ENCODE peak calls at places on chromosomes 3 and 15, in seven cellular contexts. M is HCT116, P is sigmoid colon, C is breast epithelium, H is transverse colon, B is SK-N-SH, W is H1. O is an unnamed sample. For H3K9me3, the result is how much of the 10 kb centered on the place peaks cover.

GRCh38 chr3:60755094-60755493 is 496.2 kb downstream of the FHIT start:
- DNase-seq in M (no peak), P (no peak), C (no peak), H (no peak), B (peak), W (no peak), O (no peak)

GRCh38 chr3:193772389-193772788 is 179.4 kb downstream of the OPA1 start:
- DNase-seq in M (no peak), P (no peak), C (no peak), H (no peak), B (no peak), W (no peak), O (peak)

GRCh38 chr15:89998141-89998661 is 2.9 kb upstream of the ZNF710 start:
- DNase-seq in M (peak), P (no peak), C (no peak), H (no peak), B (no peak), W (no peak), O (no peak)

GRCh38 chr3:60046212-60046611 is 996.4 kb upstream of the CFAP20DC start:
- DNase-seq in M (no peak), P (no peak), C (no peak), H (peak), B (no peak), W (no peak), O (no peak)

GRCh38 chr3:64022451-64023186 is 675 bp downstream of the PSMD6 start:
- DNase-seq in M (no peak), P (no peak), C (no peak), H (no peak), B (peak), W (no peak), O (no peak)

GRCh38 chr15:58440181-58440910 is 8.6 kb downstream of the LIPC start:
- DNase-seq in M (peak), P (no peak), C (no peak), H (no peak), B (no peak), W (no peak), O (no peak)

GRCh38 chr15:49709815-49710214 is 89.0 kb downstream of the DTWD1 start:
- DNase-seq in M (no peak), P (no peak), C (no peak), H (no peak), B (no peak), W (no peak), O (no peak)

GRCh38 chr15:23869391-23869790 is 182.3 kb upstream of the NDN start:
- DNase-seq in M (no peak), P (no peak), C (no peak), H (peak), B (peak), W (no peak), O (no peak)

GRCh38 chr15:38611228-38611627 is 46.6 kb upstream of the RASGRP1 start:
- DNase-seq in M (no peak), P (no peak), C (no peak), H (no peak), B (no peak), W (no peak), O (no peak)

GRCh38 chr3:32076566-32076965 is 29.9 kb upstream of the GPD1L start:
- DNase-seq in M (no peak), P (no peak), C (no peak), H (no peak), B (no peak), W (no peak), O (no peak)

GRCh38 chr3:38308456-38308855 is 26.4 kb downstream of the SLC22A14 start:
- DNase-seq in M (no peak), P (no peak), C (no peak), H (no peak), B (no peak), W (no peak), O (no peak)

GRCh38 chr3:48716508-48716981 is 476 bp downstream of the IP6K2 start:
- DNase-seq in M (no peak), P (peak), C (no peak), H (peak), B (peak), W (no peak), O (no peak)

GRCh38 chr15:70512772-70513362 is 250.5 kb downstream of the UACA start:
- DNase-seq in M (peak), P (no peak), C (no peak), H (peak), B (peak), W (peak), O (no peak)

GRCh38 chr3:34619990-34620389 is 821.6 kb downstream of the PDCD6IP start:
- DNase-seq in M (no peak), P (no peak), C (no peak), H (no peak), B (no peak), W (peak), O (no peak)

GRCh38 chr15:81000144-81000625 is 538 bp upstream of the TLNRD1 start:
- DNase-seq in M (no peak), P (no peak), C (no peak), H (no peak), B (no peak), W (no peak), O (no peak)

GRCh38 chr3:59006791-59007517 is 42.9 kb downstream of the CFAP20DC start:
- DNase-seq in M (no peak), P (no peak), C (no peak), H (no peak), B (no peak), W (no peak), O (no peak)

GRCh38 chr15:34588046-34588674 is 4.7 kb upstream of the GOLGA8B start:
- DNase-seq in M (peak), P (peak), C (peak), H (peak), B (peak), W (no peak), O (no peak)

GRCh38 chr3:79367803-79368202 is 400.0 kb downstream of the ROBO1 start:
- DNase-seq in M (no peak), P (no peak), C (no peak), H (no peak), B (no peak), W (no peak), O (no peak)

DNA sequence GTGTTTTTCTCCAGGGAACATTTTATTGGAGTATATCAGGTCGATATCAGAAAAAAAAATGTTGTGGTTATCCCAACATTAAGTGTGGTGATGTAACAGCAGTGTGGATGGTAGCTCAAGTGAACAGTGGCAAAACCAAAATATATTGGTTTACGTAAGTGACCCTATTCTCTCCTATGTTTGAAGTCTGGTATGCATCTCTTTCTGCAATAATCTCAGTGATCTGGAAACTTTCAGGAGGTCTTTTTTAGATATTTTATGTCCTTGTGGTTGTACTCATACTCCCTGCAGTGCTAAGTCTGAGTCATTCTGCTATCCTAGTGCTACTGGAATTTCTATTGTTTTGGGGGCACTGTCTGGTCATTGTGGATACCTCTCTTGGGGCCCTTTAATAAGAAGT is 137.9 kb downstream of the SNRPN start:
- DNase-seq in M (no peak), P (no peak), C (no peak), H (no peak), B (no peak), W (no peak), O (no peak)
- H3K9me3 ChIP-seq in M (half or more), P (under half), C (half or more), H (under half), B (under half), W (under half), O (under half)

GRCh38 chr15:85443046-85443445 is 62.6 kb downstream of the AKAP13 start:
- DNase-seq in M (no peak), P (no peak), C (no peak), H (no peak), B (no peak), W (no peak), O (no peak)
- H3K27ac ChIP-seq in M (no peak), P (no peak), C (peak), H (peak), B (no peak), W (no peak), O (no peak)

DNA sequence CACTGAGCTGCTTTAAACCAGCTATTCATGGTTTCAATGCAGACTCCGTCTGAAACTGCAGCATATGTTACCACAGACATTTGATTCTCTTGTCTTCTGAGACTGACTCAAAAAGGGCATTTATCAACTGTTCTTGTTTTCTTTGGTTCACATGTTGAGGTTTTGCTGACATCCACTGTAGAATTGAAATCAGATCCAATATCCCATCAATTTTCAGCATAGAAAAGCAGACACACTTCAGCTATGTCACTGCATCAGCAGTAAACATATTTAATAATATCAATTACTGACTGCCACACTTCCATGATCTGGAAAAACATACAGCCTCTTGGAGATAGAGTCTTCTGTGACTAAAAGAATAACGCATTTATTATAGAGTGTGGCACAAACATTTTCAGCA is 659.4 kb downstream of the ROBO2 start:
- DNase-seq in M (no peak), P (no peak), C (no peak), H (no peak), B (no peak), W (no peak), O (no peak)
- TF ChIP-seq POLR2AphosphoS5 in M (no peak), P (no peak), C (no peak), H (no peak), B (no peak), W (no peak), O (no peak)

GRCh38 chr15:27707216-27707710 is 391.9 kb downstream of the OCA2 start:
- DNase-seq in M (no peak), P (no peak), C (no peak), H (no peak), B (peak), W (no peak), O (no peak)
- H3K9me3 ChIP-seq in M (under half), P (under half), C (under half), H (under half), B (under half), W (under half), O (under half)

GRCh38 chr3:27677554-27677953 is 44.6 kb downstream of the EOMES start:
- DNase-seq in M (peak), P (peak), C (peak), H (no peak), B (no peak), W (no peak), O (peak)
- H3K27ac ChIP-seq in M (no peak), P (peak), C (peak), H (peak), B (peak), W (no peak), O (peak)

O was measured in vagina.